ENCODE peak calls at places on chromosomes 1 and 21, in seven cellular contexts. Y, T, K, H, M, C and L are unnamed samples.

GRCh38 chr1:150161747-150162581 is 12.2 kb downstream of the PLEKHO1 start:
- DNase-seq in Y (no peak), T (no peak), K (peak), H (no peak), M (no peak), C (no peak), L (peak)

GRCh38 chr1:209072481-209072880 is 511.0 kb upstream of the CAMK1G start:
- DNase-seq in Y (no peak), T (no peak), K (no peak), H (no peak), M (no peak), C (no peak), L (no peak)

GRCh38 chr21:15520811-15521643 is 208.8 kb upstream of the USP25 start:
- DNase-seq in Y (no peak), T (no peak), K (peak), H (no peak), M (no peak), C (no peak), L (peak)

GRCh38 chr1:222926566-222926965 is 111.7 kb downstream of the DISP1 start:
- DNase-seq in Y (peak), T (no peak), K (no peak), H (no peak), M (no peak), C (no peak), L (no peak)

GRCh38 chr21:46210378-46211136 is 18.0 kb downstream of the LSS start:
- DNase-seq in Y (no peak), T (no peak), K (peak), H (no peak), M (no peak), C (no peak), L (peak)

GRCh38 chr1:235397733-235398132 is 30.5 kb downstream of the TBCE start:
- DNase-seq in Y (peak), T (no peak), K (no peak), H (no peak), M (peak), C (no peak), L (no peak)

GRCh38 chr1:47229031-47229831 is 2.8 kb downstream of the TAL1 start:
- DNase-seq in Y (no peak), T (no peak), K (peak), H (no peak), M (no peak), C (no peak), L (peak)

GRCh38 chr1:38735651-38736161 is 123.9 kb downstream of the RRAGC start:
- DNase-seq in Y (no peak), T (no peak), K (no peak), H (no peak), M (peak), C (no peak), L (no peak)

GRCh38 chr1:52595061-52595460 is 7.1 kb upstream of the GPX7 start:
- DNase-seq in Y (no peak), T (no peak), K (no peak), H (no peak), M (no peak), C (no peak), L (no peak)

GRCh38 chr1:192160186-192160585 is 1.9 kb downstream of the RGS18 start:
- DNase-seq in Y (no peak), T (no peak), K (no peak), H (no peak), M (no peak), C (no peak), L (no peak)

GRCh38 chr1:77308889-77309621 is 27.2 kb downstream of the AK5 start:
- DNase-seq in Y (no peak), T (no peak), K (no peak), H (no peak), M (no peak), C (no peak), L (no peak)

GRCh38 chr1:61361971-61362370 is 279.6 kb downstream of the NFIA start:
- DNase-seq in Y (no peak), T (no peak), K (no peak), H (no peak), M (no peak), C (no peak), L (no peak)

GRCh38 chr1:117646007-117646913 is 40.4 kb downstream of the TENT5C start:
- DNase-seq in Y (no peak), T (no peak), K (no peak), H (no peak), M (peak), C (no peak), L (no peak)

GRCh38 chr1:118986839-118987430 is 1.2 kb downstream of the TBX15 start:
- DNase-seq in Y (no peak), T (no peak), K (no peak), H (no peak), M (no peak), C (no peak), L (peak)

GRCh38 chr1:110850632-110851031 is 22.3 kb upstream of the CD53 start:
- DNase-seq in Y (no peak), T (no peak), K (no peak), H (no peak), M (no peak), C (no peak), L (no peak)

GRCh38 chr1:193558491-193559028 is 372.1 kb upstream of the B3GALT2 start:
- DNase-seq in Y (peak), T (no peak), K (no peak), H (no peak), M (peak), C (no peak), L (no peak)

GRCh38 chr1:162561616-162562451 is at the start of gene UAP1:
- DNase-seq in Y (no peak), T (no peak), K (no peak), H (no peak), M (no peak), C (no peak), L (peak)

GRCh38 chr1:87867631-87868030 is 539.0 kb downstream of the LMO4 start:
- DNase-seq in Y (no peak), T (no peak), K (no peak), H (no peak), M (peak), C (no peak), L (no peak)

GRCh38 chr21:45844181-45844580 is 137.4 kb upstream of the COL6A1 start:
- DNase-seq in Y (no peak), T (no peak), K (no peak), H (no peak), M (no peak), C (no peak), L (no peak)

GRCh38 chr1:51941528-51941927 is 49.0 kb downstream of the RAB3B start:
- DNase-seq in Y (no peak), T (no peak), K (no peak), H (no peak), M (no peak), C (no peak), L (no peak)

GRCh38 chr1:62905309-62905708 is 121.4 kb downstream of the ATG4C start:
- DNase-seq in Y (no peak), T (no peak), K (no peak), H (no peak), M (no peak), C (no peak), L (no peak)

GRCh38 chr1:173914366-173914871 is 2.7 kb downstream of the SERPINC1 start:
- DNase-seq in Y (no peak), T (no peak), K (peak), H (peak), M (no peak), C (no peak), L (peak)

GRCh38 chr1:33130297-33130696 is 49.3 kb downstream of the AZIN2 start:
- DNase-seq in Y (no peak), T (no peak), K (no peak), H (no peak), M (no peak), C (no peak), L (no peak)

GRCh38 chr1:199743227-199743626 is 284.3 kb upstream of the NR5A2 start:
- DNase-seq in Y (no peak), T (no peak), K (no peak), H (no peak), M (peak), C (no peak), L (no peak)

GRCh38 chr1:24111998-24112380 is at the start of gene MYOM3:
- DNase-seq in Y (no peak), T (peak), K (peak), H (no peak), M (no peak), C (no peak), L (peak)

GRCh38 chr1:15326691-15327530 is 79.9 kb downstream of the FHAD1 start:
- DNase-seq in Y (no peak), T (no peak), K (peak), H (no peak), M (peak), C (no peak), L (no peak)

GRCh38 chr21:42357307-42357706 is 6.5 kb upstream of the TFF2 start:
- DNase-seq in Y (no peak), T (no peak), K (no peak), H (no peak), M (no peak), C (no peak), L (no peak)

GRCh38 chr1:94961994-94962744 is 35.3 kb upstream of the CNN3 start:
- DNase-seq in Y (no peak), T (no peak), K (no peak), H (no peak), M (no peak), C (no peak), L (no peak)
- H3K4me3 ChIP-seq in Y (peak), T (peak), K (no peak), H (no peak), M (peak), C (peak), L (no peak)

DNA sequence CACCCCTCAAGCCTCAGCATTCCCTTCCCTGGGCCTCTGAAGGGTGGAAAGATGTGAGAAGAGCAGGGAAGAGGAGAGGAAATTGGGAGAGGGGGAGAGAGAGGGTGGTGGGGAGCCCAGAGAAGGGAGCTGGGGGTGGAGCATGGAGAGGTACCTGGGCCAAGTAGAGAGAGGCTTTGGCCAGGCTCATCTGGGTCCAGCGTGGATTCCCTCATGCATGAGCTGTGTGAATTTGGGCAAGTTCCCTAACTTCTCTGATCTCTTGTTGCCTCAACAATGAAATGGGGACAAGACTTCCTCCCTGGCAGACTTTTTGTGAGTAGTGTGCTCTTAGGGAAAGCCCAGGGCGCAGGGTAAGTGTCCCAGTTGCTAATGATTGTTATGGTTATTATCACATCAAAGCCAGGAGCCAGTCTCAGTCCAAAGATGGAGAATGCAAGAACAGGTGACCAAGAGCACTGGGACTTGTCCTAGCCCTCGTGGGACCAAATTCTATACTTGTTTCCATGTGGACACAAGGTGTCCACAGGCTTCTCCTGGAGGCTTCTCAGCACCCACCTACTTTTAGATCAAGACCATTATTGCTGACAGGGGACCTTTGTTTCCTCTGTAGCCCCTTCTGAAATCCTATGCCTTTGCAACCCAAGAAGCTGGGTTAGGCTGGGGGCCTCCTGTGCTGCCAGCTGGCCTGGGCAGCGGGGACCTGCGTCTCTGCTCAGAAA is 13.9 kb downstream of the IL6R start:
- DNase-seq in Y (no peak), T (no peak), K (no peak), H (no peak), M (no peak), C (no peak), L (no peak)
- H3K4me3 ChIP-seq in Y (no peak), T (no peak), K (no peak), H (no peak), M (no peak), C (peak), L (no peak)

GRCh38 chr1:166017395-166017794 is 149.4 kb downstream of the FAM78B start:
- DNase-seq in Y (no peak), T (no peak), K (peak), H (no peak), M (no peak), C (no peak), L (peak)

DNA sequence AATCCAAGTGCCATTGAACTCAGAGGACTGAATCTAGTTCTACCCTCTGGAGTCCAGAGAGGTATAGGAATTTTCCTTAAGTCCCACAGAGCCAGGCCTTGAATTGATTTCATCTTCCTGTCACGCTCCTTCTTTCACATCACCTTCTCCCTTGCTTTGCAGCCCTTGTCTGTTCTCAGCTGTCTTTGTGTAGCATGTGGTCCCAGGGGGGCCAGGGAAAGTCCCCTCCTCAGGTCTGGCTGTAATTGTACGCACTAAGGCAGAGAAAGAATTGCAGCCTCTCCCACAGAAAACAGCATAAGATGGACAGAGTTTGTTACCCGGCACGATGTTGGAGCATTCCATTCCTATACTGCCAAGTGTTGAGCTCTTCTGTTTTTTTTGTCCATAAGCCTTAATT is 153.6 kb downstream of the FAM78B start:
- DNase-seq in Y (no peak), T (no peak), K (no peak), H (no peak), M (no peak), C (no peak), L (no peak)
- H3K4me3 ChIP-seq in Y (no peak), T (no peak), K (no peak), H (no peak), M (no peak), C (no peak), L (no peak)

DNA sequence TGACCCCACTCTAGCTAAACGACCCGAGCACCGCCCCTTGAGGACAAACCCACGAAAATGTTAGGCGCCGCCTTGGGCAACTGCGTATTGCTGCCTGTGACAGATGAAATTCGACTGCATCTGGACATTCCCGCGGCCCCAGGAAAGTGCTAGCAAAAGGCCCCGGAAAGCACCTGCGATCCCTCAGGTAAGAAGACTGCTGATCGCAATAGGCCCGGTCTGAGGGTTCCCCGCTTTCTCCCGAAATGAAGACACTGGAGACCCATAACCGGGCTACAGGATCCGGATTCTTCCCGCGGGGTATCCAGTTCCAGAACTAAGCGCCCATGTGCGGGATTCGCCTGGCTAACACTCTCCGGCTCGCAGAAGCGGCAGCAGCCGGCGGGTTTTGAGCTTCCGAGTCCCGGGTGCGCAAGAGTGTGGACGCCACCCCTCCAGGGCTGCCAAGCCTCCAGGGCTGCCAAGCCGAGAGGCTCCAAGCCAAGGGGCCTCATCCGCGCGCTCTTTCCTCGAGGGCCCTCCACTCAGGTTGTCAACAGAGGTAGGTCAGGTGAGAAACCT is 157.9 kb upstream of the NBPF11 start:
- DNase-seq in Y (no peak), T (no peak), K (no peak), H (no peak), M (no peak), C (no peak), L (peak)
- H3K4me3 ChIP-seq in Y (no peak), T (no peak), K (no peak), H (no peak), M (no peak), C (no peak), L (peak)